ENCODE peak calls at places on chromosome 5, in ten cellular contexts. V is heart left ventricle, R is right lobe of liver, X is Peyer's patch, C is A549, F is uterus, D is stomach, A is IMR-90, Y is ovary, B is breast epithelium. K is an unnamed sample.

GRCh38 chr5:14144586-14145355 is 1.6 kb downstream of the TRIO start:
- DNase-seq in V (peak; percentile 66), R (peak; percentile 74), X (peak; percentile 79), C (peak; percentile 81), F (peak; percentile 55), D (peak; percentile 54), A (peak; percentile 52), Y (peak; percentile 69), B (peak; percentile 64), K (peak; percentile 93)

GRCh38 chr5:6551287-6551954 is 81.4 kb downstream of the NSUN2 start:
- DNase-seq in V (no peak), R (no peak), X (no peak), C (no peak), F (no peak), D (no peak), A (no peak), Y (no peak), B (no peak), K (peak; percentile 90)

GRCh38 chr5:147822686-147823491 is 8.6 kb downstream of the SPINK1 start:
- DNase-seq in V (peak; percentile 29), R (peak; percentile 51), X (no peak), C (peak; percentile 18), F (no peak), D (peak; percentile 53), A (peak; percentile 61), Y (no peak), B (no peak), K (no peak)

GRCh38 chr5:52374286-52374685 is 413.4 kb upstream of the ITGA1 start:
- DNase-seq in V (no peak), R (no peak), X (no peak), C (no peak), F (no peak), D (no peak), A (no peak), Y (no peak), B (no peak), K (no peak)

GRCh38 chr5:137051165-137051564 is 448.0 kb downstream of the SPOCK1 start:
- DNase-seq in V (no peak), R (no peak), X (no peak), C (no peak), F (no peak), D (no peak), A (peak; percentile 11), Y (no peak), B (no peak), K (no peak)

GRCh38 chr5:56026863-56027300 is 32.1 kb upstream of the IL6ST start:
- DNase-seq in V (no peak), R (no peak), X (no peak), C (peak; percentile 54), F (no peak), D (no peak), A (peak; percentile 94), Y (no peak), B (no peak), K (no peak)

GRCh38 chr5:88691945-88692868 is 190.8 kb downstream of the MEF2C start:
- DNase-seq in V (no peak), R (no peak), X (peak; percentile 43), C (no peak), F (no peak), D (no peak), A (no peak), Y (no peak), B (no peak), K (no peak)

GRCh38 chr5:178993955-178994579 is 1.1 kb downstream of the GRM6 start:
- DNase-seq in V (no peak), R (no peak), X (no peak), C (no peak), F (no peak), D (no peak), A (no peak), Y (no peak), B (no peak), K (no peak)

GRCh38 chr5:102858808-102859207 is 103.7 kb downstream of the PAM start:
- DNase-seq in V (no peak), R (no peak), X (no peak), C (no peak), F (no peak), D (no peak), A (peak; percentile 88), Y (no peak), B (no peak), K (no peak)

GRCh38 chr5:172837640-172838039 is 3.6 kb downstream of the ERGIC1 start:
- DNase-seq in V (no peak), R (peak; percentile 74), X (peak; percentile 87), C (no peak), F (no peak), D (peak; percentile 97), A (no peak), Y (no peak), B (peak; percentile 86), K (no peak)

GRCh38 chr5:123875444-123876264 is 363.7 kb downstream of the CSNK1G3 start:
- DNase-seq in V (peak; percentile 13), R (no peak), X (peak; percentile 51), C (no peak), F (no peak), D (no peak), A (no peak), Y (no peak), B (no peak), K (no peak)

GRCh38 chr5:80128129-80128528 is 93.0 kb downstream of the THBS4 start:
- DNase-seq in V (no peak), R (no peak), X (no peak), C (no peak), F (no peak), D (no peak), A (no peak), Y (no peak), B (no peak), K (no peak)

GRCh38 chr5:136001531-136001930 is 27.3 kb upstream of the TGFBI start:
- DNase-seq in V (no peak), R (no peak), X (no peak), C (no peak), F (no peak), D (no peak), A (peak; percentile 35), Y (no peak), B (no peak), K (peak; percentile 83)

GRCh38 chr5:138874241-138874640 is 894 bp downstream of the LRRTM2 start:
- DNase-seq in V (no peak), R (no peak), X (no peak), C (no peak), F (no peak), D (no peak), A (peak; percentile 27), Y (no peak), B (no peak), K (no peak)

DNA sequence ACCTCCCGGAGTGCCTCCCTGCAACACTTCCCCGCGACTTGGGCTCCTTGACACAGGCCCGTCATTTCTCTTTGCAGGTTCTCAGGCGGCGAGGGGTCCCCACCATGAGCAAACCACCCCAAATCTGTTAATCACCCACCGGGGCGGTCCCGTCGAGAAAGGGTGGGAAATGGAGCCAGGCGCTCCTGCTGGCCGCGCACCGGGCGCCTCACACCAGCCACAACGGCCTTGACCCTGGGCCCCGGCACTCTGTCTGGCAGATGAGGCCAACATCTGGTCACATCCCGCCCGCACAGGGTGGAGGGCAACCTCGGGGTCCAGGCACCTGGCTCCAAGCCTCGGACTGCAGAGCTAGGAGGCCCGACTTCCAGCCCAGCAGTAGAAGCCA is 776 bp upstream of the TERT start:
- DNase-seq in V (no peak), R (peak; percentile 43), X (peak; percentile 39), C (no peak), F (no peak), D (no peak), A (no peak), Y (no peak), B (no peak), K (no peak)
- H3K4me1 ChIP-seq in V (no peaks in the 10 kb centered on the region), R (no peaks in the 10 kb centered on the region), X (peaks cover 8% of the 10 kb centered on the region), C (peaks cover 8% of the 10 kb centered on the region), F (no peaks in the 10 kb centered on the region), D (peaks cover 25% of the 10 kb centered on the region), A (no peaks in the 10 kb centered on the region), Y (no peaks in the 10 kb centered on the region), B (peaks cover 5% of the 10 kb centered on the region), K (peaks cover 13% of the 10 kb centered on the region)

GRCh38 chr5:4229414-4229813 is 633.8 kb downstream of the IRX1 start:
- DNase-seq in V (no peak), R (no peak), X (no peak), C (no peak), F (no peak), D (no peak), A (no peak), Y (no peak), B (no peak), K (peak; percentile 68)
- TF ChIP-seq POLR2A in V (no peak), R (no peak), X (no peak), C (no peak), F (no peak), D (no peak), A (no peak), Y (no peak), B (no peak), K (no peak)

GRCh38 chr5:34682926-34683623 is 26.9 kb downstream of the RAI14 start:
- DNase-seq in V (no peak), R (no peak), X (no peak), C (peak; percentile 22), F (no peak), D (peak; percentile 56), A (peak; percentile 52), Y (no peak), B (no peak), K (no peak)

GRCh38 chr5:34684281-34684979 is 28.3 kb downstream of the RAI14 start:
- DNase-seq in V (no peak), R (no peak), X (no peak), C (peak; percentile 23), F (no peak), D (no peak), A (peak; percentile 59), Y (no peak), B (no peak), K (no peak)

GRCh38 chr5:34684980-34685352 is 28.8 kb downstream of the RAI14 start:
- DNase-seq in V (no peak), R (no peak), X (no peak), C (no peak), F (no peak), D (no peak), A (no peak), Y (no peak), B (no peak), K (no peak)

GRCh38 chr5:34677428-34677827 is 21.3 kb downstream of the RAI14 start:
- DNase-seq in V (no peak), R (no peak), X (no peak), C (no peak), F (no peak), D (no peak), A (no peak), Y (no peak), B (no peak), K (no peak)

DNA sequence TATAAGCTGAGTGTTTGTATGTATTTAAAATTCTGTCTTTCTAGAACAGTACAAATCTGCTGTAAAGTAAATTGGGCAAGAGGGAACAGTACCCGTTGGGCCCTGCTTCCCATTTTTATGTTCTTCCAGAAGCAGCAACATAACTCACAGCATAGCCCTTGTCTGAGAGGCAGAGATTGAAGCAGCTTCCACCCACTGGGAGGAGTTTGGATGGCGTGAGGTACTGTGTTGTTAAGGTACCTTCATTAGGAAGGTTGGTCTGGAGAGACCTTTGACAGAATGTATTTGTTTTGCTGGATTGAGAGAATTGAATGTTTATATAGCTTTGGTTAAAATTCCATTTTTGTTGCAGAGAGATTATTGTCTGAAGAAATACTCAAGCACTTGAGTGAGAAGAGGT is 24.8 kb downstream of the RAI14 start:
- DNase-seq in V (no peak), R (no peak), X (no peak), C (no peak), F (no peak), D (no peak), A (no peak), Y (no peak), B (no peak), K (no peak)
- H3K4me1 ChIP-seq in V (peaks cover 31% of the 10 kb centered on the region), R (peaks cover 32% of the 10 kb centered on the region), X (no peaks in the 10 kb centered on the region), C (peaks cover 81% of the 10 kb centered on the region), F (peaks cover 9% of the 10 kb centered on the region), D (peaks cover 41% of the 10 kb centered on the region), A (peaks cover 36% of the 10 kb centered on the region), Y (peaks cover 1% of the 10 kb centered on the region), B (no peaks in the 10 kb centered on the region), K (peaks cover 28% of the 10 kb centered on the region)

GRCh38 chr5:176364765-176365662 is at the start of gene ARL10:
- DNase-seq in V (peak; percentile 47), R (peak; percentile 52), X (peak; percentile 54), C (no peak), F (peak; percentile 40), D (no peak), A (peak; percentile 20), Y (peak; percentile 64), B (no peak), K (no peak)
- TF ChIP-seq POLR2A in V (no peak), R (no peak), X (no peak), C (no peak), F (no peak), D (no peak), A (no peak), Y (no peak), B (no peak), K (no peak)

K was measured in esophagus muscularis mucosa.